ENCODE peak calls at places on chromosomes 1 and 21, in five cellular contexts. One of them, this sample, is unnamed.

GRCh38 chr1:46551597-46552095 is at the start of gene KNCN:
- DNase-seq in lung: no peak
- DNase-seq in right atrium auricular region: no peak
- DNase-seq in AG04450: no peak
- DNase-seq in sigmoid colon: no peak
- DNase-seq in this sample: no peak

GRCh38 chr21:14762734-14763694 is 216.9 kb upstream of the SAMSN1 start:
- DNase-seq in lung: no peak
- DNase-seq in right atrium auricular region: no peak
- DNase-seq in AG04450: no peak
- DNase-seq in sigmoid colon: no peak
- DNase-seq in this sample: no peak

GRCh38 chr1:150150511-150151021 is 850 bp downstream of the PLEKHO1 start:
- DNase-seq in lung: no peak
- DNase-seq in right atrium auricular region: no peak
- DNase-seq in AG04450: no peak
- DNase-seq in sigmoid colon: peak; percentile 76
- DNase-seq in this sample: no peak

GRCh38 chr1:228015276-228016180 is 8.7 kb downstream of the WNT3A start:
- DNase-seq in lung: no peak
- DNase-seq in right atrium auricular region: no peak
- DNase-seq in AG04450: no peak
- DNase-seq in sigmoid colon: no peak
- DNase-seq in this sample: peak; percentile 33

GRCh38 chr1:59688976-59689375 is 125.8 kb upstream of the HOOK1 start:
- DNase-seq in lung: no peak
- DNase-seq in right atrium auricular region: no peak
- DNase-seq in AG04450: no peak
- DNase-seq in sigmoid colon: no peak
- DNase-seq in this sample: no peak

GRCh38 chr1:245550702-245551008 is 395.9 kb downstream of the KIF26B start:
- DNase-seq in lung: no peak
- DNase-seq in right atrium auricular region: no peak
- DNase-seq in AG04450: no peak
- DNase-seq in sigmoid colon: no peak
- DNase-seq in this sample: no peak

GRCh38 chr1:14318830-14319229 is 279.7 kb upstream of the KAZN start:
- DNase-seq in lung: no peak
- DNase-seq in right atrium auricular region: no peak
- DNase-seq in AG04450: no peak
- DNase-seq in sigmoid colon: no peak
- DNase-seq in this sample: no peak

GRCh38 chr1:99603699-99604595 is 42.0 kb upstream of the PALMD start:
- DNase-seq in lung: no peak
- DNase-seq in right atrium auricular region: no peak
- DNase-seq in AG04450: no peak
- DNase-seq in sigmoid colon: no peak
- DNase-seq in this sample: no peak

GRCh38 chr1:179728266-179728665 is 14.8 kb upstream of the FAM163A start:
- DNase-seq in lung: no peak
- DNase-seq in right atrium auricular region: no peak
- DNase-seq in AG04450: no peak
- DNase-seq in sigmoid colon: no peak
- DNase-seq in this sample: no peak

GRCh38 chr1:210531475-210532222 is 202.9 kb downstream of the HHAT start:
- DNase-seq in lung: no peak
- DNase-seq in right atrium auricular region: no peak
- DNase-seq in AG04450: no peak
- DNase-seq in sigmoid colon: no peak
- DNase-seq in this sample: no peak

GRCh38 chr1:5659606-5660005 is 332.6 kb downstream of the NPHP4 start:
- DNase-seq in lung: no peak
- DNase-seq in right atrium auricular region: no peak
- DNase-seq in AG04450: no peak
- DNase-seq in sigmoid colon: peak; percentile 30
- DNase-seq in this sample: no peak

GRCh38 chr1:112711672-112712071 is 3.5 kb downstream of the PPM1J start:
- DNase-seq in lung: no peak
- DNase-seq in right atrium auricular region: no peak
- DNase-seq in AG04450: no peak
- DNase-seq in sigmoid colon: no peak
- DNase-seq in this sample: peak; percentile 39

GRCh38 chr1:33099290-33100118 is 18.6 kb downstream of the AZIN2 start:
- DNase-seq in lung: peak; percentile 85
- DNase-seq in right atrium auricular region: no peak
- DNase-seq in AG04450: peak; percentile 100
- DNase-seq in sigmoid colon: no peak
- DNase-seq in this sample: peak; percentile 100

GRCh38 chr1:234315091-234315541 is 58.1 kb upstream of the COA6 start:
- DNase-seq in lung: no peak
- DNase-seq in right atrium auricular region: no peak
- DNase-seq in AG04450: no peak
- DNase-seq in sigmoid colon: no peak
- DNase-seq in this sample: no peak

GRCh38 chr1:230749150-230749549 is 2.0 kb downstream of the CAPN9 start:
- DNase-seq in lung: no peak
- DNase-seq in right atrium auricular region: no peak
- DNase-seq in AG04450: no peak
- DNase-seq in sigmoid colon: no peak
- DNase-seq in this sample: no peak

GRCh38 chr21:32463367-32463766 is 50.9 kb downstream of the EVA1C start:
- DNase-seq in lung: no peak
- DNase-seq in right atrium auricular region: peak; percentile 65
- DNase-seq in AG04450: no peak
- DNase-seq in sigmoid colon: no peak
- DNase-seq in this sample: peak; percentile 87

GRCh38 chr1:55472784-55473183 is 257.6 kb upstream of the USP24 start:
- DNase-seq in lung: no peak
- DNase-seq in right atrium auricular region: no peak
- DNase-seq in AG04450: no peak
- DNase-seq in sigmoid colon: no peak
- DNase-seq in this sample: no peak

GRCh38 chr1:205512059-205513045 is 7.9 kb downstream of the CDK18 start:
- DNase-seq in lung: no peak
- DNase-seq in right atrium auricular region: no peak
- DNase-seq in AG04450: no peak
- DNase-seq in sigmoid colon: no peak
- DNase-seq in this sample: no peak

GRCh38 chr1:9368356-9368755 is 75.7 kb downstream of the SPSB1 start:
- DNase-seq in lung: no peak
- DNase-seq in right atrium auricular region: no peak
- DNase-seq in AG04450: no peak
- DNase-seq in sigmoid colon: no peak
- DNase-seq in this sample: no peak

GRCh38 chr1:9366298-9366697 is 73.6 kb downstream of the SPSB1 start:
- DNase-seq in lung: no peak
- DNase-seq in right atrium auricular region: no peak
- DNase-seq in AG04450: no peak
- DNase-seq in sigmoid colon: no peak
- DNase-seq in this sample: no peak

GRCh38 chr1:9367806-9368205 is 75.1 kb downstream of the SPSB1 start:
- DNase-seq in lung: no peak
- DNase-seq in right atrium auricular region: no peak
- DNase-seq in AG04450: no peak
- DNase-seq in sigmoid colon: no peak
- DNase-seq in this sample: no peak

GRCh38 chr1:9369964-9370788 is 77.5 kb downstream of the SPSB1 start:
- DNase-seq in lung: no peak
- DNase-seq in right atrium auricular region: no peak
- DNase-seq in AG04450: no peak
- DNase-seq in sigmoid colon: no peak
- DNase-seq in this sample: no peak

DNA sequence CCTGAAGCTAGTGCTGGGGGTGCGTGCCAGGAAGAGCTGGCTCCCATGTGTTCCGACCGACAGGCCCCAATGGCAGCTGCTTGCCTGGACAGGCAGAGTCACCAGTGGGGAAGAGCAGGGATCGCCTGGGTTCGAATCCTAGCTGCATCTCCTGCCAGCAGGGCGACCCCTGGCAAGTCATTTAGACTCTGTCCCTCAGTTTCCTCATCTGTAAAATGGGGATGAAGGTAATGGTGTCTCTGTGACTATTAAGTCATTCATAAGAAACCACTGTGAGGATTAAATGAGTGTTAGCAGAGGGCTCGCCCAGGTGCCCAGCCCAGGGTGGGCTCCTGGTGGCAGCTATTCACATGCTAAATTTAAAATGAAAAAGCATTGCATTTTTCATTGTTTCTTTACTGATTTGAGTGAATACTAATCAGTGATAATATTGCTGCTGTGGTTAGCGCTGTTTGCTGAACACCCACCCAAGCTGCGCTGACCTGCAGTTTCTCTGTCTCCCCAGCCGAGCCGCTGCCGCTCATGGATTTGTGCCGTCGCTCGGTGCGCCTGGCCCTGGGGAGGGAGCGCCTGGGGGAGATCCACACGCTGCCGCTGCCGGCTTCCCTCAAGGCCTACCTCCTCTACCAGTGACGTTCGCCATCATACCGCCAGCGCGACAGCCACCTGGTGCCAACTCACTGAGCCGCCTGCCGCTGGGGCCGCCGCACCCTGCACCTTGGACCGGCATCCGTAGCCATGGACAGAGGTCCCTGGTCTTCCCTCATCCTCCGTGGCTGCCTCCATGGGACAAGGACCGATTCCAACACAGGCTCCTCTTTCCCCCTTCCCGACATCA is 74.5 kb downstream of the SPSB1 start:
- DNase-seq in lung: no peak
- DNase-seq in right atrium auricular region: no peak
- DNase-seq in AG04450: no peak
- DNase-seq in sigmoid colon: no peak
- DNase-seq in this sample: no peak
- H3K27ac ChIP-seq in lung: no peak overlapping the region
- H3K27ac ChIP-seq in right atrium auricular region: no peak overlapping the region
- H3K27ac ChIP-seq in AG04450: no peak overlapping the region
- H3K27ac ChIP-seq in sigmoid colon: peak overlapping the region; percentile 89
- H3K27ac ChIP-seq in this sample: no peak overlapping the region

GRCh38 chr1:222970711-222971110 is 155.9 kb downstream of the DISP1 start:
- DNase-seq in lung: no peak
- DNase-seq in right atrium auricular region: no peak
- DNase-seq in AG04450: no peak
- DNase-seq in sigmoid colon: no peak
- DNase-seq in this sample: no peak
- H3K4me3 ChIP-seq in lung: no peak overlapping the region
- H3K4me3 ChIP-seq in right atrium auricular region: no peak overlapping the region
- H3K4me3 ChIP-seq in AG04450: no peak overlapping the region
- H3K4me3 ChIP-seq in sigmoid colon: no peak overlapping the region
- H3K4me3 ChIP-seq in this sample: no peak overlapping the region

DNA sequence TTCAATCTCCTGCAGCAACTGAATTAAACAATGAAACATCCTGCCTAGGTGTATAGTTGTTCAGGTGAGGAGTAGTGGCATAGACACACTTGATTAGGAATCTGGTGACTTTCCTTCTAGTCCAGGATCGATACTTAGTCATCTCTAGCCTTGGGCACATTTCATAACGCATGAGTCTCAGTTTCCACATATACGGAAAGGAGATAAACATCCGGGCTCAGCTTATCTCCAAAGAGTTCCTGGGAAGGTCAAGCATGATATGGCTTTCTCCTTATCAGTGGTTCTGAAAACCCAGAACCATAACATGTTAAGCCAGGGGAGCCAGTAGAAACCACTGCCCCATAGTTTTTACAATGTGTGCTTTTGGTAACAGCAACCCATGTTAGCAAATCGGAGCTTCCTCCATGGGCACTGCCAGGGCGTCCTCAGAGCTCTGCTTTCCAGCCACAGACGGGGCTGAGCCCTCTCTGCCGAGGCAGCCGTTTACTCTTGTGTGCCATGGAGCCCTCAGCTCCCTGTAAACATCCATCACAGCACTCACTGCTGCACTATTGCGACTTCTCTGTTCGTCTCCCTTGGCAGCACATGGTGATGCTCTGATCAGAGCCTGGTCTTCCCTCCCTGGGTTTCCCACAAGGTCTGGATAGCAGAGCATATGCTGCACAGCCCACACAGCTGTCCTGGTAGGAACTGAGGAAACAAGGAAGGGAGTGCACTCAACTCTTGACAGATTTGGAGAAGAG is 34.6 kb downstream of the RUNX1 start:
- DNase-seq in lung: no peak
- DNase-seq in right atrium auricular region: no peak
- DNase-seq in AG04450: no peak
- DNase-seq in sigmoid colon: no peak
- DNase-seq in this sample: no peak
- H3K27me3 ChIP-seq in lung: no peaks in the 10 kb centered on the region
- H3K27me3 ChIP-seq in right atrium auricular region: no peaks in the 10 kb centered on the region
- H3K27me3 ChIP-seq in AG04450: no peaks in the 10 kb centered on the region
- H3K27me3 ChIP-seq in sigmoid colon: no peaks in the 10 kb centered on the region
- H3K27me3 ChIP-seq in this sample: no peaks in the 10 kb centered on the region

GRCh38 chr1:84077476-84078107 is 66.5 kb upstream of the PRKACB start:
- DNase-seq in lung: peak; percentile 56
- DNase-seq in right atrium auricular region: peak; percentile 77
- DNase-seq in AG04450: no peak
- DNase-seq in sigmoid colon: peak; percentile 78
- DNase-seq in this sample: peak; percentile 78

GRCh38 chr1:84073266-84073665 is 70.8 kb upstream of the PRKACB start:
- DNase-seq in lung: no peak
- DNase-seq in right atrium auricular region: no peak
- DNase-seq in AG04450: no peak
- DNase-seq in sigmoid colon: no peak
- DNase-seq in this sample: no peak

GRCh38 chr1:84083321-84083720 is 60.8 kb upstream of the PRKACB start:
- DNase-seq in lung: no peak
- DNase-seq in right atrium auricular region: no peak
- DNase-seq in AG04450: no peak
- DNase-seq in sigmoid colon: no peak
- DNase-seq in this sample: no peak

GRCh38 chr1:84078108-84078823 is 65.8 kb upstream of the PRKACB start:
- DNase-seq in lung: no peak
- DNase-seq in right atrium auricular region: no peak
- DNase-seq in AG04450: no peak
- DNase-seq in sigmoid colon: peak; percentile 77
- DNase-seq in this sample: no peak

DNA sequence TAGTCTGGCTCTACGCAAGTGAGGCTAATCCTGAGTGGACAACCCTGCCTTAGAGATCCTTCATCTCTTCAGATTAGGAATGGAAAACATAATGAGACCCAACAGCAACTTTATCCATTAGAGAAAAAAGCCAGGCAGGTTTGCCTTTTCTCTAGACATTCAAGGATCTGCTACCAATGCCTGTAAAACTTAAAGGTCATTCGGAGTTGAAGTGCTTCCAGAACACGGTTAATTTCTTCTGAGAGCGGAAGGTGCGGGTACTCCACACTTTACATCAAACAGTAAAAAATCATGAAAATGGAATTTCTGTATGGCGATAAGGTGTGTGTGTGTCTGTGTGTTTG is 65.3 kb upstream of the PRKACB start:
- DNase-seq in lung: no peak
- DNase-seq in right atrium auricular region: no peak
- DNase-seq in AG04450: no peak
- DNase-seq in sigmoid colon: no peak
- DNase-seq in this sample: no peak
- H3K27ac ChIP-seq in lung: no peak overlapping the region
- H3K27ac ChIP-seq in right atrium auricular region: peak overlapping the region; percentile 95
- H3K27ac ChIP-seq in AG04450: no peak overlapping the region
- H3K27ac ChIP-seq in sigmoid colon: peak overlapping the region; percentile 94
- H3K27ac ChIP-seq in this sample: no peak overlapping the region

DNA sequence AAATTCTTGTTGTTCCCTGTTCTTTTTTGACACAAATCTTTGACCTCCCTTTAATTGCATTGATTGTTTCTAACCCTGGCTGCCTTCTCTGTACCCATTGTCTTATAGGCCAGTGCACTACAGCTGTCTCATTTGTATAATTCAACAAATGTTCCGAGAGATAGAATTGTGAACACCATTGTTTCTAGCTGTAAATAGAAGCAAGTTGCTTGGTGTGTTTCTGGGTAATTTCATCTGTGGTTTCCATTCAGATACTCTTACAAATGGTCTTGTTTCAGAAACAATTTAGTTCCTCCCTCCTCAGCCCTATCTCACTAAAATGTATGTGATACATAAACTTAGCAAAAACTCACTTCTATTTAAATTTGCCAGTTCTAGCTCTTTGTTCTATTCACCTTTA is 515.4 kb upstream of the ZP4 start:
- DNase-seq in lung: no peak
- DNase-seq in right atrium auricular region: no peak
- DNase-seq in AG04450: no peak
- DNase-seq in sigmoid colon: no peak
- DNase-seq in this sample: no peak
- H3K4me3 ChIP-seq in lung: no peak overlapping the region
- H3K4me3 ChIP-seq in right atrium auricular region: no peak overlapping the region
- H3K4me3 ChIP-seq in AG04450: no peak overlapping the region
- H3K4me3 ChIP-seq in sigmoid colon: no peak overlapping the region
- H3K4me3 ChIP-seq in this sample: no peak overlapping the region